ENCODE peak calls at places on chromosomes 13 and 19, in six cellular contexts. One of them, this sample, is unnamed.

GRCh38 chr13:30376426-30377311 is 45.6 kb upstream of the UBE2L5 start:
- DNase-seq in GM23248: no peak
- DNase-seq in NCI-H1092: no peak
- DNase-seq in mammary epithelial cell: peak; percentile 9
- DNase-seq in progenitor cell of endocrine pancreas: no peak
- DNase-seq in central memory CD8-positive, alpha-beta T cell: peak; percentile 41
- DNase-seq in this sample: peak; percentile 46

GRCh38 chr19:9075064-9075964 is 11.5 kb upstream of the OR1M1 start:
- DNase-seq in GM23248: peak; percentile 83
- DNase-seq in NCI-H1092: no peak
- DNase-seq in mammary epithelial cell: peak; percentile 98
- DNase-seq in progenitor cell of endocrine pancreas: no peak
- DNase-seq in central memory CD8-positive, alpha-beta T cell: no peak
- DNase-seq in this sample: no peak

GRCh38 chr19:31220540-31220939 is 128.7 kb downstream of the TSHZ3 start:
- DNase-seq in GM23248: no peak
- DNase-seq in NCI-H1092: no peak
- DNase-seq in mammary epithelial cell: peak; percentile 29
- DNase-seq in progenitor cell of endocrine pancreas: no peak
- DNase-seq in central memory CD8-positive, alpha-beta T cell: no peak
- DNase-seq in this sample: no peak

GRCh38 chr13:23547000-23547590 is 23.1 kb upstream of the TNFRSF19 start:
- DNase-seq in GM23248: peak; percentile 55
- DNase-seq in NCI-H1092: no peak
- DNase-seq in mammary epithelial cell: peak; percentile 4
- DNase-seq in progenitor cell of endocrine pancreas: no peak
- DNase-seq in central memory CD8-positive, alpha-beta T cell: no peak
- DNase-seq in this sample: no peak

GRCh38 chr13:44474122-44474910 is 100.7 kb downstream of the SERP2 start:
- DNase-seq in GM23248: peak; percentile 21
- DNase-seq in NCI-H1092: no peak
- DNase-seq in mammary epithelial cell: no peak
- DNase-seq in progenitor cell of endocrine pancreas: no peak
- DNase-seq in central memory CD8-positive, alpha-beta T cell: no peak
- DNase-seq in this sample: no peak

GRCh38 chr13:33918199-33918932 is 100.4 kb downstream of the RFC3 start:
- DNase-seq in GM23248: peak; percentile 94
- DNase-seq in NCI-H1092: no peak
- DNase-seq in mammary epithelial cell: peak; percentile 80
- DNase-seq in progenitor cell of endocrine pancreas: no peak
- DNase-seq in central memory CD8-positive, alpha-beta T cell: no peak
- DNase-seq in this sample: no peak

GRCh38 chr13:36519432-36519831 is 87.1 kb downstream of the CCNA1 start:
- DNase-seq in GM23248: no peak
- DNase-seq in NCI-H1092: no peak
- DNase-seq in mammary epithelial cell: no peak
- DNase-seq in progenitor cell of endocrine pancreas: no peak
- DNase-seq in central memory CD8-positive, alpha-beta T cell: no peak
- DNase-seq in this sample: no peak

GRCh38 chr13:21676611-21677021 is 5.7 kb downstream of the FGF9 start:
- DNase-seq in GM23248: no peak
- DNase-seq in NCI-H1092: no peak
- DNase-seq in mammary epithelial cell: no peak
- DNase-seq in progenitor cell of endocrine pancreas: no peak
- DNase-seq in central memory CD8-positive, alpha-beta T cell: no peak
- DNase-seq in this sample: no peak

GRCh38 chr19:10566658-10567410 is 1.0 kb upstream of the KRI1 start:
- DNase-seq in GM23248: peak; percentile 20
- DNase-seq in NCI-H1092: no peak
- DNase-seq in mammary epithelial cell: no peak
- DNase-seq in progenitor cell of endocrine pancreas: no peak
- DNase-seq in central memory CD8-positive, alpha-beta T cell: peak; percentile 43
- DNase-seq in this sample: no peak

GRCh38 chr13:59086147-59086546 is 1077.6 kb downstream of the DIAPH3 start:
- DNase-seq in GM23248: no peak
- DNase-seq in NCI-H1092: no peak
- DNase-seq in mammary epithelial cell: peak; percentile 31
- DNase-seq in progenitor cell of endocrine pancreas: no peak
- DNase-seq in central memory CD8-positive, alpha-beta T cell: no peak
- DNase-seq in this sample: no peak

GRCh38 chr13:40430234-40430633 is 236.2 kb downstream of the FOXO1 start:
- DNase-seq in GM23248: no peak
- DNase-seq in NCI-H1092: no peak
- DNase-seq in mammary epithelial cell: no peak
- DNase-seq in progenitor cell of endocrine pancreas: no peak
- DNase-seq in central memory CD8-positive, alpha-beta T cell: no peak
- DNase-seq in this sample: no peak

GRCh38 chr19:3785464-3785937 is 680 bp downstream of the MATK start:
- DNase-seq in GM23248: no peak
- DNase-seq in NCI-H1092: no peak
- DNase-seq in mammary epithelial cell: no peak
- DNase-seq in progenitor cell of endocrine pancreas: no peak
- DNase-seq in central memory CD8-positive, alpha-beta T cell: no peak
- DNase-seq in this sample: no peak

GRCh38 chr19:3857449-3858003 is 11.3 kb downstream of the ZFR2 start:
- DNase-seq in GM23248: no peak
- DNase-seq in NCI-H1092: peak; percentile 18
- DNase-seq in mammary epithelial cell: no peak
- DNase-seq in progenitor cell of endocrine pancreas: no peak
- DNase-seq in central memory CD8-positive, alpha-beta T cell: no peak
- DNase-seq in this sample: no peak

GRCh38 chr19:11662278-11662677 is 65.0 kb downstream of the ZNF627 start:
- DNase-seq in GM23248: no peak
- DNase-seq in NCI-H1092: no peak
- DNase-seq in mammary epithelial cell: no peak
- DNase-seq in progenitor cell of endocrine pancreas: no peak
- DNase-seq in central memory CD8-positive, alpha-beta T cell: no peak
- DNase-seq in this sample: no peak

GRCh38 chr13:110676511-110677204 is 29.3 kb downstream of the CARS2 start:
- DNase-seq in GM23248: no peak
- DNase-seq in NCI-H1092: no peak
- DNase-seq in mammary epithelial cell: no peak
- DNase-seq in progenitor cell of endocrine pancreas: no peak
- DNase-seq in central memory CD8-positive, alpha-beta T cell: no peak
- DNase-seq in this sample: no peak

GRCh38 chr13:28493740-28494536 is 990 bp downstream of the FLT1 start:
- DNase-seq in GM23248: peak; percentile 51
- DNase-seq in NCI-H1092: no peak
- DNase-seq in mammary epithelial cell: no peak
- DNase-seq in progenitor cell of endocrine pancreas: peak; percentile 14
- DNase-seq in central memory CD8-positive, alpha-beta T cell: no peak
- DNase-seq in this sample: no peak

GRCh38 chr13:98459171-98459681 is 117.7 kb downstream of the STK24 start:
- DNase-seq in GM23248: no peak
- DNase-seq in NCI-H1092: no peak
- DNase-seq in mammary epithelial cell: no peak
- DNase-seq in progenitor cell of endocrine pancreas: no peak
- DNase-seq in central memory CD8-positive, alpha-beta T cell: no peak
- DNase-seq in this sample: no peak

GRCh38 chr13:73171242-73171641 is 112.4 kb downstream of the KLF5 start:
- DNase-seq in GM23248: no peak
- DNase-seq in NCI-H1092: no peak
- DNase-seq in mammary epithelial cell: peak; percentile 62
- DNase-seq in progenitor cell of endocrine pancreas: no peak
- DNase-seq in central memory CD8-positive, alpha-beta T cell: no peak
- DNase-seq in this sample: no peak

GRCh38 chr19:48992571-48993174 is 436 bp downstream of the GYS1 start:
- DNase-seq in GM23248: no peak
- DNase-seq in NCI-H1092: no peak
- DNase-seq in mammary epithelial cell: no peak
- DNase-seq in progenitor cell of endocrine pancreas: no peak
- DNase-seq in central memory CD8-positive, alpha-beta T cell: no peak
- DNase-seq in this sample: no peak

GRCh38 chr19:44111910-44112463 is 1.2 kb upstream of the ZNF225 start:
- DNase-seq in GM23248: peak; percentile 90
- DNase-seq in NCI-H1092: no peak
- DNase-seq in mammary epithelial cell: peak; percentile 81
- DNase-seq in progenitor cell of endocrine pancreas: no peak
- DNase-seq in central memory CD8-positive, alpha-beta T cell: no peak
- DNase-seq in this sample: no peak

GRCh38 chr13:113357529-113357928 is 6.4 kb downstream of the GRTP1 start:
- DNase-seq in GM23248: peak; percentile 88
- DNase-seq in NCI-H1092: no peak
- DNase-seq in mammary epithelial cell: peak; percentile 40
- DNase-seq in progenitor cell of endocrine pancreas: no peak
- DNase-seq in central memory CD8-positive, alpha-beta T cell: no peak
- DNase-seq in this sample: no peak

GRCh38 chr19:15444505-15445226 is 5.1 kb downstream of the WIZ start:
- DNase-seq in GM23248: no peak
- DNase-seq in NCI-H1092: no peak
- DNase-seq in mammary epithelial cell: no peak
- DNase-seq in progenitor cell of endocrine pancreas: no peak
- DNase-seq in central memory CD8-positive, alpha-beta T cell: no peak
- DNase-seq in this sample: no peak